ENCODE peak calls at places on chromosome 5, in nine cellular contexts. K, T, U, E, Y, W, P, A and F are unnamed samples.

GRCh38 chr5:5065472-5065871 is 74.7 kb upstream of the ADAMTS16 start:
- DNase-seq in K (no peak), W (no peak), T (no peak), E (no peak), Y (no peak), P (no peak), A (no peak), U (no peak), F (no peak)

GRCh38 chr5:97628011-97628410 is 445.0 kb upstream of the RIOK2 start:
- DNase-seq in W (no peak), E (no peak), Y (no peak), A (peak; percentile 16), U (no peak), K (peak; percentile 13), P (no peak), T (no peak), F (peak; percentile 10)

GRCh38 chr5:137753227-137753985 is 757 bp downstream of the HNRNPA0 start:
- DNase-seq in T (peak; percentile 71), W (no peak), A (no peak), U (peak; percentile 48), K (no peak), E (no peak), Y (peak; percentile 37), P (no peak), F (peak; percentile 35)

GRCh38 chr5:78893959-78894676 is 91.0 kb downstream of the ARSB start:
- DNase-seq in K (no peak), P (no peak), Y (no peak), W (no peak), U (no peak), A (peak; percentile 34), T (no peak), E (no peak), F (no peak)

GRCh38 chr5:94173100-94173499 is 431.7 kb upstream of the POU5F2 start:
- DNase-seq in A (no peak), E (no peak), W (no peak), P (no peak), Y (no peak), U (no peak), K (no peak), T (no peak), F (no peak)

GRCh38 chr5:133790898-133791297 is 177.5 kb downstream of the C5orf15 start:
- DNase-seq in P (no peak), Y (no peak), W (no peak), K (no peak), E (no peak), A (no peak), T (no peak), U (no peak), F (no peak)

GRCh38 chr5:103111458-103111857 is 8.5 kb downstream of the GIN1 start:
- DNase-seq in U (no peak), W (no peak), K (no peak), P (no peak), Y (no peak), E (no peak), T (no peak), A (no peak), F (no peak)

GRCh38 chr5:74934949-74935751 is 69.0 kb upstream of the FAM169A start:
- DNase-seq in W (no peak), U (no peak), K (peak; percentile 65), E (peak; percentile 54), T (no peak), Y (peak; percentile 32), P (peak; percentile 46), A (peak; percentile 50), F (peak; percentile 28)

GRCh38 chr5:37326536-37326935 is 44.4 kb downstream of the NUP155 start:
- DNase-seq in P (no peak), T (no peak), W (no peak), E (no peak), A (no peak), U (no peak), K (no peak), Y (no peak), F (no peak)

GRCh38 chr5:150364004-150364403 is 6.5 kb downstream of the TCOF1 start:
- DNase-seq in E (no peak), K (no peak), W (no peak), P (no peak), T (no peak), A (no peak), U (no peak), Y (no peak), F (no peak)

GRCh38 chr5:150358261-150359095 is 981 bp downstream of the TCOF1 start:
- DNase-seq in P (peak; percentile 70), W (no peak), K (peak; percentile 15), Y (peak; percentile 40), T (no peak), A (peak; percentile 9), E (peak; percentile 47), U (no peak), F (peak; percentile 39)

GRCh38 chr5:150357326-150358260 is at the start of gene TCOF1:
- DNase-seq in W (peak; percentile 96), A (peak; percentile 91), U (peak; percentile 99), E (peak; percentile 90), P (peak; percentile 90), Y (peak; percentile 99), T (peak; percentile 98), K (peak; percentile 97), F (peak; percentile 98)

GRCh38 chr5:150368526-150368925 is 11.0 kb downstream of the TCOF1 start:
- DNase-seq in A (no peak), Y (no peak), T (no peak), W (no peak), U (no peak), K (no peak), E (no peak), P (no peak), F (no peak)

GRCh38 chr5:150363185-150363584 is 5.7 kb downstream of the TCOF1 start:
- DNase-seq in T (no peak), E (no peak), A (no peak), U (no peak), K (no peak), W (no peak), P (peak; percentile 20), Y (no peak), F (no peak)
- H3K36me3 ChIP-seq in T (no peaks in the 10 kb centered on the region), E (peaks cover 17% of the 10 kb centered on the region), A (peaks cover 53% of the 10 kb centered on the region), U (peaks cover 21% of the 10 kb centered on the region), K (peaks cover 19% of the 10 kb centered on the region), W (no peaks in the 10 kb centered on the region), P (peaks cover 68% of the 10 kb centered on the region), Y (no peaks in the 10 kb centered on the region), F (peaks cover 94% of the 10 kb centered on the region)

DNA sequence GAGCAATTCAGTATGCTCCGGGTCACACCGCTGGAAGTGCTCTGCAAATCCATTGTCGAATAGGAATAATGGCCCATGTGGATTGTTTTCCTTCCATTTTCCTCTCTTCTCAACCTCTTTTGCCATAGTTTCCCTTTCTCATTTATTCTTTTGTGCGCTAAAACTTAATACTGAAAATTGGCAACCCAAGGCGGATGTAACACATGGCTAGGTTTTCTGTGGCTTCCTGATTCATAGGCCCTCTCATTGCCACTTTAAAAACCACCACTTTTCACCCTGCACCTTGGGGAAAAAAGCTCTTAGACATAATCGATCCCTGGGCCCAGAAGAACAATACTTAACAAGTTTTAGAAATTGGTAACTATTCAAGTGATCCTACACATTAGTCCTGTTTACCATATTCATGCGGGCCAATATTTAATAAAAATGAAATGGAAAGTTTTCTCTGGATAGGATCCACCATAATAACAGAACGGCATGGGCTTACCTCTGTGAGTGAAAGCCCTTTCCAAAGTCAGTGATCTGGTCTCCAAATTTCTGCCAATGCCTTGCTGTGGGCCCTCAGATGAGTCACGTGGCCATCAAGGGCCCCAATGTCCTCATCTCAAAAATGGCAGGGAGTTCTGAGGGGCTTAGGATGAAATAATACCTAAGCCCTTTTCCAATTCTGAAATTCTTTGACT is 34.6 kb downstream of the ITK start:
- DNase-seq in Y (no peak), W (no peak), U (no peak), P (no peak), K (no peak), E (no peak), T (no peak), A (no peak), F (no peak)
- H3K36me3 ChIP-seq in Y (no peaks in the 10 kb centered on the region), W (no peaks in the 10 kb centered on the region), U (no peaks in the 10 kb centered on the region), P (no peaks in the 10 kb centered on the region), K (no peaks in the 10 kb centered on the region), E (no peaks in the 10 kb centered on the region), T (no peaks in the 10 kb centered on the region), A (no peaks in the 10 kb centered on the region), F (no peaks in the 10 kb centered on the region)

GRCh38 chr5:1821862-1822261 is 20.7 kb downstream of the NDUFS6 start:
- DNase-seq in T (no peak), E (no peak), U (no peak), Y (no peak), W (no peak), P (no peak), K (no peak), A (no peak), F (no peak)
- H3K36me3 ChIP-seq in T (no peaks in the 10 kb centered on the region), E (peaks cover 5% of the 10 kb centered on the region), U (peaks cover 25% of the 10 kb centered on the region), Y (no peaks in the 10 kb centered on the region), W (no peaks in the 10 kb centered on the region), P (peaks cover 42% of the 10 kb centered on the region), K (peaks cover 40% of the 10 kb centered on the region), A (peaks cover 41% of the 10 kb centered on the region), F (peaks cover 90% of the 10 kb centered on the region)

GRCh38 chr5:149735066-149735465 is 5.0 kb downstream of the PPARGC1B start:
- DNase-seq in A (no peak), E (no peak), W (no peak), U (peak; percentile 46), P (no peak), T (no peak), Y (no peak), K (no peak), F (no peak)
- H3K36me3 ChIP-seq in A (no peaks in the 10 kb centered on the region), E (no peaks in the 10 kb centered on the region), W (no peaks in the 10 kb centered on the region), U (no peaks in the 10 kb centered on the region), P (no peaks in the 10 kb centered on the region), T (no peaks in the 10 kb centered on the region), Y (no peaks in the 10 kb centered on the region), K (no peaks in the 10 kb centered on the region), F (no peaks in the 10 kb centered on the region)

DNA sequence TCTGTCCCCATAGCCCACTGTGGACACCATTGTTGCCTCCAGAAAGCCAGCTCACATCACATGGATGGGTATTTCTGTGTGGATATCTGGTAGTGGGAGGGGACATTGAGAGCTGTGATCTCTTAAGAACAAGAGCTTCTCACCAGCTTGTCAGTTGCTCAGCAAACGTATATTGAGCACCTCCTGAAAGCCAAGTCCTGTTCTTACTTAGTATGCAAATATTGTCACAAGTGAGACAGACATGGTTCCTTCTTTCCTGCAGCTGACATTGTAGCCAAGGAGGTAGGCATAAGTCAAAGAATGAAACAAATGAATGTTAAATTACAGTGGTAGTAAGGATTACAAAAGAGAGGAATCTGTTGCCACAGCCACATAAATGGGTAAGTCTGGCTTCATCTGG is 3.8 kb downstream of the TCOF1 start:
- DNase-seq in T (no peak), U (no peak), P (no peak), K (no peak), A (no peak), E (no peak), Y (no peak), W (no peak), F (no peak)
- H3K36me3 ChIP-seq in T (no peaks in the 10 kb centered on the region), U (peaks cover 9% of the 10 kb centered on the region), P (peaks cover 56% of the 10 kb centered on the region), K (peaks cover 9% of the 10 kb centered on the region), A (peaks cover 44% of the 10 kb centered on the region), E (peaks cover 14% of the 10 kb centered on the region), Y (no peaks in the 10 kb centered on the region), W (no peaks in the 10 kb centered on the region), F (peaks cover 82% of the 10 kb centered on the region)